ENCODE peak calls at places on chromosome 3, in six cellular contexts. I is OCI-LY7, V is foreskin fibroblast, D is uterus, L is brain microvascular endothelial cell, G is astrocyte. X is an unnamed sample.

GRCh38 chr3:150096700-150097587 is 126.2 kb upstream of the PFN2 start:
- DNase-seq in I (no peak), G (no peak), D (no peak), V (peak; percentile 30), L (no peak), X (no peak)

GRCh38 chr3:132342183-132342582 is 25.0 kb downstream of the ACP3 start:
- DNase-seq in G (no peak), L (no peak), V (peak; percentile 68), I (no peak), D (no peak), X (no peak)

GRCh38 chr3:62873672-62874397 is 1.4 kb downstream of the CADPS start:
- DNase-seq in G (peak; percentile 50), V (peak; percentile 57), D (no peak), L (no peak), I (peak; percentile 92), X (no peak)

GRCh38 chr3:113148307-113148703 is 63.1 kb upstream of the BOC start:
- DNase-seq in L (no peak), D (peak; percentile 55), I (no peak), G (no peak), V (no peak), X (no peak)

GRCh38 chr3:53166781-53167291 is 5.8 kb downstream of the PRKCD start:
- DNase-seq in D (peak; percentile 36), I (no peak), L (peak; percentile 25), V (peak; percentile 86), G (peak; percentile 60), X (no peak)

GRCh38 chr3:184874709-184875644 is 63.0 kb downstream of the VPS8 start:
- DNase-seq in G (peak; percentile 7), D (no peak), I (peak; percentile 45), L (peak; percentile 35), V (peak; percentile 67), X (peak; percentile 26)

GRCh38 chr3:185537369-185537970 is 14.9 kb downstream of the LIPH start:
- DNase-seq in D (no peak), G (peak; percentile 92), V (peak; percentile 78), L (peak; percentile 95), I (peak; percentile 48), X (peak; percentile 50)

GRCh38 chr3:107227091-107227490 is 150.1 kb upstream of the CCDC54 start:
- DNase-seq in V (peak; percentile 82), I (no peak), D (no peak), G (peak; percentile 21), L (no peak), X (no peak)

GRCh38 chr3:195015021-195015420 is 255.9 kb downstream of the XXYLT1 start:
- DNase-seq in D (no peak), I (no peak), G (peak; percentile 71), L (no peak), V (no peak), X (no peak)

GRCh38 chr3:188979669-188980311 is 192.0 kb upstream of the TPRG1 start:
- DNase-seq in D (peak; percentile 58), L (no peak), I (no peak), G (no peak), V (peak; percentile 8), X (no peak)

GRCh38 chr3:52204337-52205073 is 6.5 kb downstream of the ALAS1 start:
- DNase-seq in L (no peak), G (no peak), I (no peak), D (no peak), V (peak; percentile 55), X (peak; percentile 69)

GRCh38 chr3:3038201-3038991 is 71.8 kb downstream of the IL5RA start:
- DNase-seq in L (no peak), V (no peak), D (no peak), G (no peak), I (no peak), X (no peak)

GRCh38 chr3:138180375-138181029 is 5.8 kb upstream of the DBR1 start:
- DNase-seq in I (peak; percentile 59), G (peak; percentile 18), D (no peak), V (peak; percentile 59), L (peak; percentile 57), X (peak; percentile 60)

GRCh38 chr3:38496131-38496910 is at the start of gene EXOG:
- DNase-seq in D (peak; percentile 95), G (peak; percentile 70), I (peak; percentile 95), L (peak; percentile 86), V (peak; percentile 97), X (peak; percentile 93)

GRCh38 chr3:126293370-126294082 is 63.7 kb downstream of the KLF15 start:
- DNase-seq in D (no peak), G (no peak), V (peak; percentile 15), L (peak; percentile 59), I (no peak), X (no peak)

GRCh38 chr3:189300345-189300744 is 128.6 kb downstream of the TPRG1 start:
- DNase-seq in L (no peak), I (no peak), D (no peak), V (no peak), G (no peak), X (no peak)

GRCh38 chr3:163601426-163601825 is 1476.9 kb downstream of the SI start:
- DNase-seq in I (no peak), D (no peak), V (no peak), G (no peak), L (no peak), X (no peak)

GRCh38 chr3:114093596-114093995 is 37.1 kb downstream of the QTRT2 start:
- DNase-seq in I (no peak), L (peak; percentile 81), G (peak; percentile 80), V (peak; percentile 86), D (peak; percentile 24), X (no peak)

GRCh38 chr3:147737411-147737810 is 328.2 kb downstream of the ZIC1 start:
- DNase-seq in L (peak; percentile 26), V (no peak), I (no peak), D (no peak), G (no peak), X (no peak)

GRCh38 chr3:122100591-122101491 is 45.7 kb downstream of the CD86 start:
- DNase-seq in D (no peak), G (no peak), I (peak; percentile 27), V (no peak), L (no peak), X (peak; percentile 63)

GRCh38 chr3:178231645-178232044 is 304.6 kb upstream of the KCNMB2 start:
- DNase-seq in L (no peak), V (peak; percentile 44), G (no peak), I (no peak), D (no peak), X (no peak)

GRCh38 chr3:18124501-18124900 is 300.6 kb downstream of the SATB1 start:
- DNase-seq in G (peak; percentile 88), I (no peak), V (peak; percentile 77), L (peak; percentile 59), D (no peak), X (no peak)

GRCh38 chr3:66398228-66399025 is 102.4 kb downstream of the LRIG1 start:
- DNase-seq in V (peak; percentile 79), D (no peak), I (no peak), L (no peak), G (no peak), X (no peak)

GRCh38 chr3:122824465-122825379 is 29.9 kb downstream of the SLC49A4 start:
- DNase-seq in V (peak; percentile 64), G (peak; percentile 16), L (no peak), D (no peak), I (no peak), X (no peak)

GRCh38 chr3:66692751-66693140 is 191.9 kb upstream of the LRIG1 start:
- DNase-seq in I (no peak), L (no peak), G (no peak), V (peak; percentile 31), D (no peak), X (no peak)

GRCh38 chr3:187930021-187930420 is 184.8 kb upstream of the BCL6 start:
- DNase-seq in V (no peak), D (no peak), L (no peak), I (no peak), G (no peak), X (no peak)

GRCh38 chr3:151290673-151291072 is 12.3 kb upstream of the P2RY14 start:
- DNase-seq in L (no peak), G (no peak), D (no peak), V (peak; percentile 59), I (no peak), X (no peak)
- TF ChIP-seq CTCF in L (peak; percentile 53), G (peak; percentile 49), D (peak; percentile 19), V (peak; percentile 36), I (peak; percentile 44), X (peak; percentile 65)

GRCh38 chr3:98994128-98994762 is 92.8 kb upstream of the DCBLD2 start:
- DNase-seq in L (peak; percentile 34), I (no peak), D (no peak), G (peak; percentile 58), V (peak; percentile 76), X (no peak)

GRCh38 chr3:98985406-98985805 is 83.9 kb upstream of the DCBLD2 start:
- DNase-seq in L (no peak), I (no peak), G (no peak), D (no peak), V (peak; percentile 59), X (no peak)

GRCh38 chr3:98986073-98986472 is 84.6 kb upstream of the DCBLD2 start:
- DNase-seq in L (peak; percentile 91), I (peak; percentile 12), D (no peak), V (peak; percentile 97), G (peak; percentile 90), X (no peak)

GRCh38 chr3:98990657-98991056 is 89.2 kb upstream of the DCBLD2 start:
- DNase-seq in V (no peak), L (no peak), G (no peak), I (no peak), D (no peak), X (no peak)

DNA sequence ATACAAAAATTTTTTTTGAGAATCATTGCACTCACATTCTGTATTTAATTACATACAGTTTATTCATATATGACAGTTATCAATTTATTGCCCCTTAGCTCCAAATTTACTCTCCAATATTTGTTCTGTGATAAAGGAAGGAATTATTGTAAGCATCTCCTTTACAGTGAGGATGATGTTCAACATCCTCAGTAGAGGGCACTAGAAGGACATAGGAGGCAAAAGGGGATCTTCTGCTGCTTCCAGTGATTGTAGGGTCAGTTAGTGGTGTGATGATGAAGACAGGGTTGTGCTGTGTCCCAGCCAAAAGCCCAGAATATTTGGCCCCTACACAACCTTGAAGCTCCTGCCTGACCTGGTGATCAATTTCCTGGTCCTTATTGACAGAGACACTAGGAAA is 89.9 kb upstream of the DCBLD2 start:
- DNase-seq in V (no peak), L (no peak), G (no peak), I (peak; percentile 67), D (no peak), X (no peak)
- TF ChIP-seq CTCF in V (peak; percentile 7), L (peak; percentile 44), G (peak; percentile 18), I (peak; percentile 84), D (no peak), X (no peak)

GRCh38 chr3:71189480-71189879 is 394.0 kb downstream of the FOXP1 start:
- DNase-seq in L (no peak), I (no peak), D (no peak), G (peak; percentile 66), V (peak; percentile 36), X (peak; percentile 31)
- TF ChIP-seq CTCF in L (no peak), I (no peak), D (no peak), G (no peak), V (no peak), X (no peak)

DNA sequence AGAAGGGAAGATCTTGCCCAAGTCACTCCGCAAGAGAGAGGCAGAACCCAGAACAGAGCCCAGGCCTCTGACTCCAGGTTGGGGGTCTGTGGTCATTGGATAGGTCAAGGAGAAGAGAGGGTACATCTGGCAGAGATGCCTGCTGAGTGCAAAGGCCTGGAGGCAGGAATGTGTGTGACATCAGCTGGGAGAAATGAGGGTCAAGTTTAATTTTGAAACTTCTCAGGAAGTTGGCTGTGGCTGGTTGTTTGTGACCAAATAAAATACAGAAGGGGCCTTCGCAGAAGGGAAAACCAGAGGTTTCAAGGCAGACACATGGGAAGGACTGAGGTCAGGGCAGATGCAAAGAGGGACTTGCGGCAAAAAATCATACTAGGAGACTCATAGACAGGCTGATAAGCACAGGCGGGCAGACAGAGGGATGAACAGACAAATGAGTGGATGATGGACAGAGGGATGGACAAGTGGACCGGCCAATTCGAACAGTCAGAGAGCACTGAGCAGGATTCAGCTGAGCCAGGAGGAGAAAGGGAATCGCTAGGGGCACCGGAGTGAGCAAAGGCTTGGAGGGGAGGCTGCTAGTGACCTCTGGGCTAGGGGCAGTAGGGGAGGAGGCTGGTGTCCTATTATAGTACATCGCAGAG is 28.8 kb upstream of the CACNA2D2 start:
- DNase-seq in G (no peak), L (peak; percentile 16), V (peak; percentile 58), I (no peak), D (no peak), X (no peak)
- TF ChIP-seq CTCF in G (no peak), L (peak; percentile 29), V (peak; percentile 33), I (no peak), D (no peak), X (no peak)